ENCODE peak calls at places on chromosomes 13 and 19, in five cellular contexts. P, K, D, Z and H are unnamed samples.

GRCh38 chr19:10353793-10354391 is 14.5 kb upstream of the ICAM3 start:
- DNase-seq in P (no peak), K (peak; percentile 16), D (no peak), Z (no peak), H (peak; percentile 37)

GRCh38 chr19:16882146-16882545 is 6.7 kb upstream of the F2RL3 start:
- DNase-seq in K (no peak), P (no peak), D (no peak), Z (no peak), H (no peak)

GRCh38 chr19:1213391-1214286 is 8.1 kb downstream of the STK11 start:
- DNase-seq in K (no peak), D (no peak), Z (no peak), P (peak; percentile 79), H (peak; percentile 92)

GRCh38 chr13:110575322-110576069 is 14.0 kb upstream of the RAB20 start:
- DNase-seq in K (no peak), D (no peak), P (no peak), Z (no peak), H (peak; percentile 62)

GRCh38 chr13:112962396-112962795 is 6.6 kb upstream of the MCF2L start:
- DNase-seq in P (no peak), Z (no peak), D (peak; percentile 34), K (no peak), H (no peak)

GRCh38 chr19:5253403-5254110 is 87.1 kb downstream of the PTPRS start:
- DNase-seq in P (no peak), K (no peak), Z (no peak), D (no peak), H (no peak)

GRCh38 chr13:35471466-35472307 is 4.8 kb downstream of the MAB21L1 start:
- DNase-seq in D (no peak), K (no peak), P (no peak), Z (no peak), H (no peak)

GRCh38 chr19:14728595-14728994 is 38.7 kb downstream of the ZNF333 start:
- DNase-seq in P (no peak), K (no peak), Z (no peak), D (no peak), H (no peak)

GRCh38 chr19:48394331-48395169 is 1.1 kb downstream of the GRIN2D start:
- DNase-seq in D (no peak), Z (no peak), K (no peak), P (no peak), H (no peak)

GRCh38 chr19:18021121-18021755 is 13.3 kb downstream of the ARRDC2 start:
- DNase-seq in D (peak; percentile 79), Z (no peak), K (peak; percentile 83), P (no peak), H (peak; percentile 78)

GRCh38 chr13:108980237-108980636 is 350.8 kb downstream of the MYO16 start:
- DNase-seq in P (no peak), K (no peak), Z (no peak), D (no peak), H (no peak)

GRCh38 chr13:40316301-40316700 is 350.1 kb downstream of the FOXO1 start:
- DNase-seq in K (no peak), Z (no peak), D (no peak), P (no peak), H (no peak)

GRCh38 chr13:49625392-49626137 is 2.7 kb upstream of the ARL11 start:
- DNase-seq in K (peak; percentile 2), Z (no peak), P (no peak), D (no peak), H (peak; percentile 30)

GRCh38 chr13:36344886-36345437 is 1.2 kb downstream of the SPART start:
- DNase-seq in D (no peak), K (no peak), P (no peak), Z (no peak), H (no peak)

GRCh38 chr19:33771308-33772101 is 25.2 kb upstream of the KCTD15 start:
- DNase-seq in K (peak; percentile 88), D (peak; percentile 76), Z (peak; percentile 18), P (no peak), H (peak; percentile 62)

GRCh38 chr19:29121684-29122083 is 91.3 kb downstream of the UQCRFS1 start:
- DNase-seq in P (no peak), K (peak; percentile 29), Z (no peak), D (no peak), H (no peak)
- TF ChIP-seq CTCF in P (no peak), K (peak; percentile 59), Z (peak; percentile 15), D (no peak), H (no peak)

GRCh38 chr19:38221919-38222828 is 1.8 kb downstream of the DPF1 start:
- DNase-seq in D (no peak), Z (no peak), K (no peak), P (no peak), H (no peak)

GRCh38 chr19:38223617-38224013 is 407 bp downstream of the DPF1 start:
- DNase-seq in Z (no peak), K (no peak), P (no peak), D (no peak), H (no peak)

GRCh38 chr19:38223119-38223523 is 901 bp downstream of the DPF1 start:
- DNase-seq in P (no peak), K (no peak), D (no peak), Z (no peak), H (no peak)

GRCh38 chr19:38221421-38221820 is 2.6 kb downstream of the DPF1 start:
- DNase-seq in P (no peak), K (no peak), D (no peak), Z (no peak), H (no peak)

GRCh38 chr19:38224014-38224862 is at the start of gene DPF1:
- DNase-seq in K (peak; percentile 93), P (peak; percentile 31), D (no peak), Z (no peak), H (peak; percentile 44)
- TF ChIP-seq CTCF in K (peak; percentile 33), P (no peak), D (no peak), Z (peak; percentile 9), H (no peak)

DNA sequence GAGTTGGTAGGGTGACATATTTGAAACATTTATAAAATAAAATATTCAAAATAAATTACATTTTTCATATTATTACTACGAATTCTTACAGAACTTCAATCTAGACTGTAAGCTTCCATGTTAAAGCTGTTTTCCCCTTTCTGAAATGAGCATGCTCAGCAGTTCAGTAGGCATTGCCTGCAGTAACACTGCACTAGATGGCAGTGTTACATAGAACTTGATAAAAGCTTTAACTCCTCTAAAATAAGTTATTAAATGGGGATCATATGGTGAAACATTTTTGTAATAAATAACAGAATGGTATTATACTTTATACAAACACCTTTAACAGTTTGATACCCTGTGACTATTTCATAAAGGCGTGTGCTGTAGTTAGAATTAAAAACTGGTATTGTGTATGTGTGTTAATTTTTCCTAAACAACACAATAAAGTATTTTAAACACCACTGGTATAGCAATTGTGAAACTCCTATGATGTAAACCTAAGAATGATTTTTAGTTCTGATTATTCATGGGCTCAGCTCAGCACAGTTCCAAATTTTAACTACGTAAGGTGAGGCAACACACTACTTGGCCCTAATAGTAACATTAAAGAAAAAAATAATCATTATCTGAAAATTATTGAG is 11.6 kb upstream of the GPR18 start:
- DNase-seq in P (no peak), D (no peak), K (no peak), Z (peak; percentile 36), H (peak; percentile 80)
- TF ChIP-seq CTCF in P (peak; percentile 70), D (no peak), K (no peak), Z (peak; percentile 84), H (peak; percentile 79)

GRCh38 chr13:72781461-72782439 is at the start of the genes DIS3 and PIBF1:
- DNase-seq in P (peak; percentile 95), D (peak; percentile 95), Z (peak; percentile 96), K (peak; percentile 87), H (peak; percentile 98)
- TF ChIP-seq CTCF in P (no peak), D (no peak), Z (peak; percentile 18), K (no peak), H (no peak)

GRCh38 chr19:44579663-44580365 is 33.5 kb upstream of the IGSF23 start:
- DNase-seq in D (no peak), K (no peak), P (no peak), Z (no peak), H (no peak)

GRCh38 chr19:44574201-44574950 is 39.0 kb upstream of the IGSF23 start:
- DNase-seq in K (no peak), P (no peak), Z (no peak), D (no peak), H (no peak)

GRCh38 chr19:44577566-44577874 is 35.8 kb upstream of the IGSF23 start:
- DNase-seq in Z (no peak), D (no peak), P (no peak), K (no peak), H (no peak)

GRCh38 chr19:44575116-44575700 is 38.2 kb upstream of the IGSF23 start:
- DNase-seq in D (no peak), P (no peak), K (no peak), Z (no peak), H (no peak)

GRCh38 chr19:44576843-44577565 is 36.4 kb upstream of the IGSF23 start:
- DNase-seq in D (no peak), K (peak; percentile 78), Z (no peak), P (no peak), H (peak; percentile 26)
- TF ChIP-seq CTCF in D (no peak), K (peak; percentile 94), Z (peak; percentile 73), P (peak; percentile 60), H (peak; percentile 62)